ENCODE peak calls at places on chromosomes 2 and 18, in ten cellular contexts. One of them, this sample, is unnamed.

GRCh38 chr2:217746741-217747287 is 256.0 kb downstream of the TNS1 start:
- DNase-seq in cardiac muscle cell: no peak
- DNase-seq in chondrocyte: no peak
- DNase-seq in pancreas: no peak
- DNase-seq in tibial artery: no peak
- DNase-seq in fibroblast of pulmonary artery: peak
- DNase-seq in GM23338: no peak
- DNase-seq in uterus: no peak
- DNase-seq in HCT116: no peak
- DNase-seq in retinal pigment epithelial cell: no peak
- DNase-seq in this sample: no peak

GRCh38 chr2:219277703-219278654 is 1.2 kb upstream of the DNAJB2 start:
- DNase-seq in cardiac muscle cell: peak
- DNase-seq in chondrocyte: peak
- DNase-seq in pancreas: peak
- DNase-seq in tibial artery: peak
- DNase-seq in fibroblast of pulmonary artery: peak
- DNase-seq in GM23338: peak
- DNase-seq in uterus: peak
- DNase-seq in HCT116: peak
- DNase-seq in retinal pigment epithelial cell: no peak
- DNase-seq in this sample: peak

GRCh38 chr2:96859338-96859649 is 1.5 kb upstream of the ANKRD39 start:
- DNase-seq in cardiac muscle cell: no peak
- DNase-seq in chondrocyte: no peak
- DNase-seq in pancreas: peak
- DNase-seq in tibial artery: peak
- DNase-seq in fibroblast of pulmonary artery: no peak
- DNase-seq in GM23338: no peak
- DNase-seq in uterus: peak
- DNase-seq in HCT116: no peak
- DNase-seq in retinal pigment epithelial cell: no peak
- DNase-seq in this sample: no peak

GRCh38 chr18:28411806-28412205 is 234.9 kb upstream of the CDH2 start:
- DNase-seq in cardiac muscle cell: peak
- DNase-seq in chondrocyte: no peak
- DNase-seq in pancreas: no peak
- DNase-seq in tibial artery: peak
- DNase-seq in fibroblast of pulmonary artery: peak
- DNase-seq in GM23338: no peak
- DNase-seq in uterus: no peak
- DNase-seq in HCT116: no peak
- DNase-seq in retinal pigment epithelial cell: peak
- DNase-seq in this sample: no peak

GRCh38 chr2:237766334-237766733 is 32.2 kb upstream of the RBM44 start:
- DNase-seq in cardiac muscle cell: no peak
- DNase-seq in chondrocyte: no peak
- DNase-seq in pancreas: no peak
- DNase-seq in tibial artery: no peak
- DNase-seq in fibroblast of pulmonary artery: no peak
- DNase-seq in GM23338: no peak
- DNase-seq in uterus: no peak
- DNase-seq in HCT116: no peak
- DNase-seq in retinal pigment epithelial cell: no peak
- DNase-seq in this sample: no peak

GRCh38 chr2:36456227-36456788 is 100.7 kb downstream of the CRIM1 start:
- DNase-seq in cardiac muscle cell: peak
- DNase-seq in chondrocyte: no peak
- DNase-seq in pancreas: no peak
- DNase-seq in tibial artery: peak
- DNase-seq in fibroblast of pulmonary artery: peak
- DNase-seq in GM23338: no peak
- DNase-seq in uterus: peak
- DNase-seq in HCT116: no peak
- DNase-seq in retinal pigment epithelial cell: no peak
- DNase-seq in this sample: no peak

GRCh38 chr18:49628993-49629795 is 67.3 kb downstream of the LIPG start:
- DNase-seq in cardiac muscle cell: no peak
- DNase-seq in chondrocyte: no peak
- DNase-seq in pancreas: no peak
- DNase-seq in tibial artery: no peak
- DNase-seq in fibroblast of pulmonary artery: no peak
- DNase-seq in GM23338: peak
- DNase-seq in uterus: no peak
- DNase-seq in HCT116: no peak
- DNase-seq in retinal pigment epithelial cell: no peak
- DNase-seq in this sample: no peak

GRCh38 chr18:54119524-54120019 is 104.9 kb downstream of the MBD2 start:
- DNase-seq in cardiac muscle cell: peak
- DNase-seq in chondrocyte: no peak
- DNase-seq in pancreas: no peak
- DNase-seq in tibial artery: no peak
- DNase-seq in fibroblast of pulmonary artery: peak
- DNase-seq in GM23338: peak
- DNase-seq in uterus: no peak
- DNase-seq in HCT116: peak
- DNase-seq in retinal pigment epithelial cell: peak
- DNase-seq in this sample: peak

GRCh38 chr2:10796703-10797102 is 15.9 kb downstream of the PDIA6 start:
- DNase-seq in cardiac muscle cell: no peak
- DNase-seq in chondrocyte: no peak
- DNase-seq in pancreas: no peak
- DNase-seq in tibial artery: no peak
- DNase-seq in fibroblast of pulmonary artery: no peak
- DNase-seq in GM23338: no peak
- DNase-seq in uterus: no peak
- DNase-seq in HCT116: no peak
- DNase-seq in retinal pigment epithelial cell: no peak
- DNase-seq in this sample: no peak

GRCh38 chr2:10795508-10796046 is 17.0 kb downstream of the PDIA6 start:
- DNase-seq in cardiac muscle cell: no peak
- DNase-seq in chondrocyte: no peak
- DNase-seq in pancreas: no peak
- DNase-seq in tibial artery: no peak
- DNase-seq in fibroblast of pulmonary artery: no peak
- DNase-seq in GM23338: no peak
- DNase-seq in uterus: no peak
- DNase-seq in HCT116: no peak
- DNase-seq in retinal pigment epithelial cell: no peak
- DNase-seq in this sample: no peak

GRCh38 chr2:10800163-10800562 is 12.4 kb downstream of the PDIA6 start:
- DNase-seq in cardiac muscle cell: no peak
- DNase-seq in chondrocyte: no peak
- DNase-seq in pancreas: no peak
- DNase-seq in tibial artery: no peak
- DNase-seq in fibroblast of pulmonary artery: no peak
- DNase-seq in GM23338: no peak
- DNase-seq in uterus: no peak
- DNase-seq in HCT116: no peak
- DNase-seq in retinal pigment epithelial cell: no peak
- DNase-seq in this sample: no peak

GRCh38 chr2:10794891-10795290 is 17.7 kb downstream of the PDIA6 start:
- DNase-seq in cardiac muscle cell: no peak
- DNase-seq in chondrocyte: no peak
- DNase-seq in pancreas: no peak
- DNase-seq in tibial artery: no peak
- DNase-seq in fibroblast of pulmonary artery: no peak
- DNase-seq in GM23338: no peak
- DNase-seq in uterus: no peak
- DNase-seq in HCT116: no peak
- DNase-seq in retinal pigment epithelial cell: no peak
- DNase-seq in this sample: no peak

DNA sequence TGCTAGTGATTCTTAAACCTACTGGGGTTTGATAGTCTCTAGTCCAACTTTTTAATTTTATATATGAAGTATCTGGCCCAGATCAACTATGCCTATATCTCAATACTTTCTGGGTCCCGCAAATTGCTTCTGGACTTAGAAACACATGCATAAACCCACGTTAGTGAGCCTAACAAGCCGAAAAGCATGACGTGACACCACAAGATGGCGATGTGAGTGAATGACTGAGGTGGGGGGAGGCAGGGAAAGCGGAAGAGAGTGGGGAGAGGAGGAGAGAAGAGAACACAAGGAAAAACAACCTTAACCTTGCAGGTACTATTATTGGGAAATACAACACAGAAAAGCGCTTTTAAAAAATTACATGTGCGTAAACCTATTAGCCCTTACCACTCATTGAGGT is 13.8 kb downstream of the PDIA6 start:
- DNase-seq in cardiac muscle cell: no peak
- DNase-seq in chondrocyte: no peak
- DNase-seq in pancreas: no peak
- DNase-seq in tibial artery: no peak
- DNase-seq in fibroblast of pulmonary artery: no peak
- DNase-seq in GM23338: no peak
- DNase-seq in uterus: no peak
- DNase-seq in HCT116: no peak
- DNase-seq in retinal pigment epithelial cell: no peak
- DNase-seq in this sample: no peak
- TF ChIP-seq CTCF in cardiac muscle cell: no peak
- TF ChIP-seq CTCF in chondrocyte: peak
- TF ChIP-seq CTCF in pancreas: no peak
- TF ChIP-seq CTCF in tibial artery: no peak
- TF ChIP-seq CTCF in fibroblast of pulmonary artery: no peak
- TF ChIP-seq CTCF in GM23338: no peak
- TF ChIP-seq CTCF in uterus: no peak
- TF ChIP-seq CTCF in HCT116: peak
- TF ChIP-seq CTCF in retinal pigment epithelial cell: peak
- TF ChIP-seq CTCF in this sample: no peak

GRCh38 chr18:21241224-21242131 is 554 bp upstream of the GREB1L start:
- DNase-seq in cardiac muscle cell: peak
- DNase-seq in chondrocyte: no peak
- DNase-seq in pancreas: peak
- DNase-seq in tibial artery: peak
- DNase-seq in fibroblast of pulmonary artery: no peak
- DNase-seq in GM23338: peak
- DNase-seq in uterus: no peak
- DNase-seq in HCT116: no peak
- DNase-seq in retinal pigment epithelial cell: no peak
- DNase-seq in this sample: no peak

GRCh38 chr18:21243041-21243431 is 1.0 kb downstream of the GREB1L start:
- DNase-seq in cardiac muscle cell: peak
- DNase-seq in chondrocyte: no peak
- DNase-seq in pancreas: no peak
- DNase-seq in tibial artery: no peak
- DNase-seq in fibroblast of pulmonary artery: no peak
- DNase-seq in GM23338: peak
- DNase-seq in uterus: no peak
- DNase-seq in HCT116: no peak
- DNase-seq in retinal pigment epithelial cell: no peak
- DNase-seq in this sample: no peak

DNA sequence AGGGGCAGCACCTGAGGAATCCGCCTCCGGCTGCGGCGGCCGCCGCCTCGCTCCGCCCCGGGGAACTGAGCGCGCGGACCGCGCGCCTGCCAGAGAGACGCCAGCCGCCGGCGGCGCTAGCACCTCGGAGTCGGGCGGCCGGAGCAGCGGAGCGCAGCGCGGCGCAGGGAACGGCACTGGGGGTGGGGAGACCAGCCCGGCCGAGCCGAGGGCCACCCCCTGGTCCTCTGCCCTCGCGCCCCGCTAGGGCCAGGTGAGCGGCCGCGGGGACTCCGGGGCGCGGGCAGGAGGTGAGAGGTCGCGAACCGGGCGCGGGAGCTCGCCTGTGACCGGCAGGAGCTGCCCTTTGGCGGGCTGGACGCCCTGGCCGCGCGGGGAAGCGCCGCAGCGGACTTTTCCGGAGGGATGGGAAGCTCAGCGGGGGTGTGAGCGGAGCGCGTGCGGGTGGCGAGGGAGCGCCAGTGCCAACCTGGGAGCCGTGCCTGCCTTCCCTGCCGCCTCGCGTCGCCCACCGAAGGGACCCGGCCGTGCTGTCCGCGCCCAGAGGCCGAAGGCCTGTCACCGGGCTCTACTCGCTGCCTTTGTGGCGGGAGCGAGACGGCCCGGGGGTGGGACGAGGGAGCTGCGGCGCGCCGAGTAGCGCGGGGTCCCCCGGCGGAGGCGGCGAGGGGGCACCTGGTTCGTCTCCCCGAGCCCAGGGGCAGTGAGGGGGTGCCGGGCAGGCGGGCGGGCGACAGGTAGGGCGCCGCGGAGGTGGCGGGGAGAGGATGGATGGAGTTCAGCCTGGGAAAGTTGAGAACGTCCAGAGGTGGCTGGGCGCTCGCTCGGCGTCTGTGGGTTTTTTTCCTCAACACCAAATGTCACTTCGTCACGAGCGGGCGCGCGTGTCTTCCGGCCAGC is at the start of gene GREB1L:
- DNase-seq in cardiac muscle cell: peak
- DNase-seq in chondrocyte: no peak
- DNase-seq in pancreas: peak
- DNase-seq in tibial artery: peak
- DNase-seq in fibroblast of pulmonary artery: peak
- DNase-seq in GM23338: peak
- DNase-seq in uterus: no peak
- DNase-seq in HCT116: peak
- DNase-seq in retinal pigment epithelial cell: no peak
- DNase-seq in this sample: peak
- TF ChIP-seq CTCF in cardiac muscle cell: no peak
- TF ChIP-seq CTCF in chondrocyte: peak
- TF ChIP-seq CTCF in pancreas: no peak
- TF ChIP-seq CTCF in tibial artery: peak
- TF ChIP-seq CTCF in fibroblast of pulmonary artery: no peak
- TF ChIP-seq CTCF in GM23338: peak
- TF ChIP-seq CTCF in uterus: no peak
- TF ChIP-seq CTCF in HCT116: peak
- TF ChIP-seq CTCF in retinal pigment epithelial cell: peak
- TF ChIP-seq CTCF in this sample: peak

DNA sequence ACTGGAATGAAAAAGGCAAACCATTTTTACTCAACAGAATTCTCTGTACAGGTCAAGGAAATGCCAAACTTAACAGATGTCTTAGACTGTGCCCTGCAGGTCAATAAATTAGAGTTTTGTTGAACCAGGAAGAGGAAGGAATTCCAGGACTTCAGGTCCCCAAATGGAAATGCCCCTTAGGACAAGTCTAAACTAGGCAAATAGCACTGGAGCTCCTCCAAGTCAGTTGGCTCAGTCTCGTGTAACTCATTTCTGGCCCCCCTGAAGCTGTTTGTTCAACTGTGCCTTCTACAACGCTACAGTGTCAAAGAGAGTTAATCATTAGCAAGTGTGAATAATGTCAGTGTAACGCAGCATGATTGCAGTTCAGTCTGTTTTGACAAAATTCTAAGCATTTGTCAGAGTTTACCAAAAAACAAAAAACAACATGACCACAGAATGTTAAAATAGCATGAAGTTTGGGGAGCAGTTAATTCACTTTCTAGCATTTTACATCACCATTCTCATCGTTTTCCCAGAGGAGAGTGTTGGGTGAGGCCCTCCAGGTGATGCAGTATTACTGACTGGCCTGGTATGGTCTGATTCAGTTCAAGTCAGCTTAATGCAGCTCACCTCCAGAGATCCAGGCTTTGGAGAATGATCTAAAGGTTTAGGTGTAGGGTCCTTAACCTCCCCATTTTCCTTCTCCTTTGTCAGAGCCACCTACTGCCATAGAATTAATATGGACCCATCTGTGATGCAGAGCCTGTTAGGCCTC is 108.1 kb downstream of the AQP4 start:
- DNase-seq in cardiac muscle cell: no peak
- DNase-seq in chondrocyte: no peak
- DNase-seq in pancreas: no peak
- DNase-seq in tibial artery: no peak
- DNase-seq in fibroblast of pulmonary artery: no peak
- DNase-seq in GM23338: no peak
- DNase-seq in uterus: no peak
- DNase-seq in HCT116: no peak
- DNase-seq in retinal pigment epithelial cell: no peak
- DNase-seq in this sample: no peak
- TF ChIP-seq CTCF in cardiac muscle cell: no peak
- TF ChIP-seq CTCF in chondrocyte: no peak
- TF ChIP-seq CTCF in pancreas: no peak
- TF ChIP-seq CTCF in tibial artery: no peak
- TF ChIP-seq CTCF in fibroblast of pulmonary artery: no peak
- TF ChIP-seq CTCF in GM23338: no peak
- TF ChIP-seq CTCF in uterus: no peak
- TF ChIP-seq CTCF in HCT116: no peak
- TF ChIP-seq CTCF in retinal pigment epithelial cell: no peak
- TF ChIP-seq CTCF in this sample: no peak

GRCh38 chr18:35137632-35138031 is 96.4 kb downstream of the MAPRE2 start:
- DNase-seq in cardiac muscle cell: no peak
- DNase-seq in chondrocyte: no peak
- DNase-seq in pancreas: no peak
- DNase-seq in tibial artery: no peak
- DNase-seq in fibroblast of pulmonary artery: no peak
- DNase-seq in GM23338: no peak
- DNase-seq in uterus: no peak
- DNase-seq in HCT116: no peak
- DNase-seq in retinal pigment epithelial cell: no peak
- DNase-seq in this sample: no peak
- TF ChIP-seq CTCF in cardiac muscle cell: no peak
- TF ChIP-seq CTCF in chondrocyte: no peak
- TF ChIP-seq CTCF in pancreas: no peak
- TF ChIP-seq CTCF in tibial artery: no peak
- TF ChIP-seq CTCF in fibroblast of pulmonary artery: no peak
- TF ChIP-seq CTCF in GM23338: no peak
- TF ChIP-seq CTCF in uterus: no peak
- TF ChIP-seq CTCF in HCT116: no peak
- TF ChIP-seq CTCF in retinal pigment epithelial cell: no peak
- TF ChIP-seq CTCF in this sample: no peak